ENCODE peak calls at places on chromosome 22, in five cellular contexts. P, Z, X, G and V are unnamed samples.

GRCh38 chr22:47030143-47030641 is 267.7 kb downstream of the TBC1D22A start:
- DNase-seq in G (no peak), X (no peak), P (no peak), Z (no peak), V (no peak)

GRCh38 chr22:29266564-29267461 is 968 bp downstream of the RHBDD3 start:
- DNase-seq in G (no peak), X (no peak), Z (no peak), P (no peak), V (peak)

GRCh38 chr22:46105494-46106278 is 44.6 kb upstream of the PPARA start:
- DNase-seq in Z (no peak), X (peak), G (no peak), P (peak), V (no peak)

GRCh38 chr22:24101966-24102365 is 79.3 kb upstream of the SUSD2 start:
- DNase-seq in X (no peak), G (no peak), Z (no peak), P (no peak), V (no peak)

GRCh38 chr22:22097727-22098228 is 115.2 kb upstream of the TOP3B start:
- DNase-seq in G (no peak), X (no peak), Z (no peak), P (no peak), V (no peak)

GRCh38 chr22:36419177-36419911 is 31.6 kb upstream of the MYH9 start:
- DNase-seq in P (no peak), X (peak), G (no peak), Z (no peak), V (no peak)

GRCh38 chr22:36406139-36406538 is 18.4 kb upstream of the MYH9 start:
- DNase-seq in G (no peak), P (no peak), X (no peak), Z (no peak), V (no peak)

GRCh38 chr22:42069801-42070516 is 653 bp downstream of the NAGA start:
- DNase-seq in G (no peak), X (no peak), Z (no peak), P (peak), V (peak)

GRCh38 chr22:47090591-47091240 is 328.3 kb downstream of the TBC1D22A start:
- DNase-seq in P (peak), Z (peak), G (no peak), X (peak), V (no peak)

GRCh38 chr22:47606426-47606825 is 844.0 kb downstream of the TBC1D22A start:
- DNase-seq in G (no peak), P (no peak), Z (no peak), X (no peak), V (no peak)

GRCh38 chr22:42383287-42383686 is 48.9 kb downstream of the NFAM1 start:
- DNase-seq in Z (no peak), P (no peak), X (no peak), G (no peak), V (no peak)

GRCh38 chr22:20438066-20438677 is 547 bp upstream of the SCARF2 start:
- DNase-seq in Z (no peak), P (no peak), G (no peak), X (peak), V (no peak)

GRCh38 chr22:50687829-50688228 is 15.2 kb downstream of the SHANK3 start:
- DNase-seq in X (no peak), G (peak), P (no peak), Z (no peak), V (no peak)

GRCh38 chr22:23219787-23220484 is 39.6 kb downstream of the BCR start:
- DNase-seq in P (peak), Z (peak), X (peak), G (no peak), V (peak)

GRCh38 chr22:33889748-33890147 is 30.5 kb downstream of the LARGE1 start:
- DNase-seq in G (no peak), P (no peak), Z (no peak), X (no peak), V (peak)

GRCh38 chr22:44547371-44547770 is 49.3 kb upstream of the RTL6 start:
- DNase-seq in X (no peak), P (no peak), G (no peak), Z (no peak), V (no peak)

GRCh38 chr22:38424525-38425080 is 30.4 kb downstream of the KCNJ4 start:
- DNase-seq in G (no peak), P (no peak), Z (no peak), X (no peak), V (no peak)

GRCh38 chr22:46382524-46382923 is 47.0 kb downstream of the TRMU start:
- DNase-seq in Z (no peak), P (no peak), G (no peak), X (no peak), V (no peak)

GRCh38 chr22:25069426-25069757 is 116.9 kb downstream of the KIAA1671 start:
- DNase-seq in P (no peak), G (no peak), X (no peak), Z (no peak), V (no peak)

GRCh38 chr22:35439365-35439717 is 39.4 kb downstream of the MCM5 start:
- DNase-seq in G (no peak), P (no peak), Z (no peak), X (no peak), V (no peak)

GRCh38 chr22:37240240-37240940 is 3.7 kb downstream of the RAC2 start:
- DNase-seq in G (no peak), P (no peak), Z (no peak), X (no peak), V (no peak)

GRCh38 chr22:43150731-43151206 is 590 bp upstream of the TSPO start:
- DNase-seq in Z (no peak), P (no peak), X (no peak), G (no peak), V (no peak)

GRCh38 chr22:22397292-22397870 is 111.2 kb downstream of the ZNF280B start:
- DNase-seq in Z (no peak), G (no peak), P (peak), X (no peak), V (peak)

GRCh38 chr22:23675502-23676415 is 15.1 kb upstream of the RGL4 start:
- DNase-seq in P (peak), Z (no peak), G (no peak), X (no peak), V (peak)

GRCh38 chr22:45212306-45212709 is 28.4 kb downstream of the KIAA0930 start:
- DNase-seq in X (peak), Z (no peak), P (peak), G (no peak), V (no peak)

GRCh38 chr22:23256986-23257888 is 76.9 kb downstream of the BCR start:
- DNase-seq in Z (no peak), X (no peak), G (no peak), P (no peak), V (no peak)

GRCh38 chr22:35552186-35552842 is 11.7 kb downstream of the RASD2 start:
- DNase-seq in P (no peak), Z (peak), G (peak), X (no peak), V (peak)

GRCh38 chr22:37973271-37974170 is 10.8 kb downstream of the SOX10 start:
- DNase-seq in X (no peak), P (no peak), Z (no peak), G (no peak), V (no peak)

GRCh38 chr22:49400866-49401598 is 426.6 kb downstream of the BRD1 start:
- DNase-seq in Z (no peak), G (no peak), X (no peak), P (no peak), V (no peak)

GRCh38 chr22:17159504-17159951 is 451 bp upstream of the HDHD5 start:
- DNase-seq in G (no peak), X (peak), P (peak), Z (no peak), V (no peak)

GRCh38 chr22:49694462-49695260 is 133.0 kb downstream of the BRD1 start:
- DNase-seq in X (no peak), P (no peak), Z (no peak), G (no peak), V (no peak)